ENCODE peak calls at places on chromosomes 12 and 14, in four cellular contexts. J is DMS153, Y is lower lobe of right lung, B is B cell. W is an unnamed sample.

GRCh38 chr12:114933428-114934160 is 249.6 kb upstream of the TBX3 start:
- DNase-seq in J (no peak), Y (no peak), B (no peak), W (peak; percentile 81)

GRCh38 chr12:84874825-84875139 is 37.8 kb downstream of the SLC6A15 start:
- DNase-seq in J (no peak), Y (no peak), B (no peak), W (no peak)

GRCh38 chr12:32284561-32284960 is 114.8 kb upstream of the FGD4 start:
- DNase-seq in J (no peak), Y (no peak), B (no peak), W (no peak)

GRCh38 chr12:100724071-100724470 is 70.5 kb upstream of the ANO4 start:
- DNase-seq in J (no peak), Y (no peak), B (no peak), W (no peak)

GRCh38 chr14:26415618-26416123 is 182.2 kb downstream of the NOVA1 start:
- DNase-seq in J (no peak), Y (no peak), B (no peak), W (no peak)

GRCh38 chr12:91215940-91216454 is 33.4 kb upstream of the DCN start:
- DNase-seq in J (no peak), Y (no peak), B (no peak), W (no peak)

GRCh38 chr12:43120189-43120588 is 431.8 kb downstream of the ADAMTS20 start:
- DNase-seq in J (no peak), Y (no peak), B (no peak), W (no peak)

GRCh38 chr14:53174918-53175317 is 21.8 kb upstream of the DDHD1 start:
- DNase-seq in J (no peak), Y (no peak), B (no peak), W (no peak)

GRCh38 chr14:21703357-21704339 is 30.0 kb upstream of the OR4E1 start:
- DNase-seq in J (no peak), Y (no peak), B (no peak), W (no peak)

GRCh38 chr14:74411671-74412070 is 14.3 kb downstream of the SYNDIG1L start:
- DNase-seq in J (no peak), Y (no peak), B (no peak), W (no peak)

GRCh38 chr12:15118946-15119345 is 102.3 kb downstream of the RERG start:
- DNase-seq in J (no peak), Y (no peak), B (no peak), W (no peak)

GRCh38 chr14:24784981-24785380 is 151.0 kb upstream of the GZMB start:
- DNase-seq in J (no peak), Y (no peak), B (no peak), W (peak; percentile 66)

GRCh38 chr14:66003082-66003740 is 483.0 kb upstream of the CCDC196 start:
- DNase-seq in J (no peak), Y (no peak), B (no peak), W (no peak)

GRCh38 chr12:15435597-15435996 is 113.3 kb downstream of the PTPRO start:
- DNase-seq in J (no peak), Y (no peak), B (no peak), W (peak; percentile 12)

GRCh38 chr14:87877877-87878276 is 115.1 kb downstream of the GALC start:
- DNase-seq in J (no peak), Y (no peak), B (no peak), W (no peak)

GRCh38 chr12:127722651-127723050 is 544.3 kb upstream of the TMEM132C start:
- DNase-seq in J (peak; percentile 14), Y (no peak), B (no peak), W (no peak)

GRCh38 chr12:49483621-49484020 is 55.2 kb upstream of the KCNH3 start:
- DNase-seq in J (no peak), Y (no peak), B (no peak), W (no peak)

GRCh38 chr14:24274101-24274543 is 2.7 kb upstream of the RABGGTA start:
- DNase-seq in J (no peak), Y (no peak), B (peak; percentile 71), W (no peak)

GRCh38 chr14:22052795-22053194 is 379.2 kb upstream of the OR4E1 start:
- DNase-seq in J (no peak), Y (no peak), B (no peak), W (no peak)

GRCh38 chr12:56021882-56022497 is 1.1 kb downstream of the IKZF4 start:
- DNase-seq in J (no peak), Y (no peak), B (no peak), W (no peak)

GRCh38 chr12:24387381-24387780 is 437.9 kb upstream of the SOX5 start:
- DNase-seq in J (no peak), Y (no peak), B (no peak), W (no peak)

GRCh38 chr12:75407683-75408082 is 16.8 kb downstream of the GLIPR1L2 start:
- DNase-seq in J (no peak), Y (no peak), B (no peak), W (no peak)

GRCh38 chr12:25615119-25615518 is 62.0 kb upstream of the LMNTD1 start:
- DNase-seq in J (no peak), Y (no peak), B (no peak), W (peak; percentile 67)

GRCh38 chr12:6084261-6084968 is 40.1 kb downstream of the VWF start:
- DNase-seq in J (no peak), Y (no peak), B (no peak), W (peak; percentile 70)

GRCh38 chr12:58882796-58883195 is 37.5 kb downstream of the LRIG3 start:
- DNase-seq in J (peak; percentile 45), Y (no peak), B (no peak), W (no peak)

GRCh38 chr14:59882957-59883356 is 12.4 kb upstream of the RTN1 start:
- DNase-seq in J (no peak), Y (no peak), B (no peak), W (no peak)

GRCh38 chr14:72962829-72963312 is 36.6 kb downstream of the DCAF4 start:
- DNase-seq in J (peak; percentile 77), Y (no peak), B (no peak), W (no peak)

GRCh38 chr14:74599946-74600345 is 12.1 kb downstream of the LTBP2 start:
- DNase-seq in J (no peak), Y (no peak), B (no peak), W (peak; percentile 92)

GRCh38 chr12:69886101-69886500 is 61.1 kb downstream of the MYRFL start:
- DNase-seq in J (no peak), Y (no peak), B (no peak), W (peak; percentile 80)

GRCh38 chr12:92973614-92974013 is 44.5 kb upstream of the EEA1 start:
- DNase-seq in J (no peak), Y (no peak), B (no peak), W (no peak)

GRCh38 chr14:22485178-22485577 is 103.8 kb downstream of the DAD1 start:
- DNase-seq in J (no peak), Y (no peak), B (no peak), W (peak; percentile 33)

GRCh38 chr12:12072064-12072760 is 1.5 kb downstream of the BCL2L14 start:
- DNase-seq in J (no peak), Y (peak; percentile 62), B (peak; percentile 33), W (no peak)

GRCh38 chr12:74896186-74896585 is 313.5 kb downstream of the KCNC2 start:
- DNase-seq in J (no peak), Y (no peak), B (no peak), W (no peak)

GRCh38 chr14:60151715-60152114 is 13.5 kb downstream of the DHRS7 start:
- DNase-seq in J (peak; percentile 51), Y (peak; percentile 86), B (peak; percentile 44), W (peak; percentile 86)

GRCh38 chr14:63032056-63032455 is 13.2 kb downstream of the KCNH5 start:
- DNase-seq in J (no peak), Y (no peak), B (no peak), W (no peak)